ENCODE peak calls at places on chromosomes 13 and 19, in eight cellular contexts. One of them, this sample, is unnamed.

GRCh38 chr19:40143612-40144011 is 47.6 kb upstream of the MAP3K10 start:
- DNase-seq in left ventricle myocardium inferior: peak
- DNase-seq in activated CD4-positive, alpha-beta T cell treated with anti-CD3 and anti-CD28 coated beads, Interleukin-2, amount 10 ng/mL, durations not matched to agents 7 days and 5 days: peak
- DNase-seq in ELR: no peak
- DNase-seq in AG10803: peak
- DNase-seq in DMS79: no peak
- DNase-seq in stimulated activated naive CD8-positive, alpha-beta T cell treated with anti-CD3 and anti-CD28 coated beads, Interleukin-15, Interleukin-2, amounts not matched to agents 100 U/mL and 50 U/mL, for 24 hours: peak
- DNase-seq in astrocyte of the cerebellum: no peak
- DNase-seq in this sample: peak

GRCh38 chr13:102704238-102704750 is 9.4 kb upstream of the METTL21C start:
- DNase-seq in left ventricle myocardium inferior: no peak
- DNase-seq in activated CD4-positive, alpha-beta T cell treated with anti-CD3 and anti-CD28 coated beads, Interleukin-2, amount 10 ng/mL, durations not matched to agents 7 days and 5 days: no peak
- DNase-seq in ELR: no peak
- DNase-seq in AG10803: no peak
- DNase-seq in DMS79: no peak
- DNase-seq in stimulated activated naive CD8-positive, alpha-beta T cell treated with anti-CD3 and anti-CD28 coated beads, Interleukin-15, Interleukin-2, amounts not matched to agents 100 U/mL and 50 U/mL, for 24 hours: no peak
- DNase-seq in astrocyte of the cerebellum: no peak
- DNase-seq in this sample: no peak

GRCh38 chr19:6060600-6061391 is 49.5 kb downstream of the RFX2 start:
- DNase-seq in left ventricle myocardium inferior: no peak
- DNase-seq in activated CD4-positive, alpha-beta T cell treated with anti-CD3 and anti-CD28 coated beads, Interleukin-2, amount 10 ng/mL, durations not matched to agents 7 days and 5 days: no peak
- DNase-seq in ELR: peak
- DNase-seq in AG10803: peak
- DNase-seq in DMS79: no peak
- DNase-seq in stimulated activated naive CD8-positive, alpha-beta T cell treated with anti-CD3 and anti-CD28 coated beads, Interleukin-15, Interleukin-2, amounts not matched to agents 100 U/mL and 50 U/mL, for 24 hours: peak
- DNase-seq in astrocyte of the cerebellum: no peak
- DNase-seq in this sample: no peak

GRCh38 chr13:35621989-35622388 is 145.5 kb upstream of the MAB21L1 start:
- DNase-seq in left ventricle myocardium inferior: no peak
- DNase-seq in activated CD4-positive, alpha-beta T cell treated with anti-CD3 and anti-CD28 coated beads, Interleukin-2, amount 10 ng/mL, durations not matched to agents 7 days and 5 days: no peak
- DNase-seq in ELR: peak
- DNase-seq in AG10803: peak
- DNase-seq in DMS79: no peak
- DNase-seq in stimulated activated naive CD8-positive, alpha-beta T cell treated with anti-CD3 and anti-CD28 coated beads, Interleukin-15, Interleukin-2, amounts not matched to agents 100 U/mL and 50 U/mL, for 24 hours: no peak
- DNase-seq in astrocyte of the cerebellum: no peak
- DNase-seq in this sample: no peak

GRCh38 chr13:99506632-99507031 is 5.4 kb downstream of the TM9SF2 start:
- DNase-seq in left ventricle myocardium inferior: no peak
- DNase-seq in activated CD4-positive, alpha-beta T cell treated with anti-CD3 and anti-CD28 coated beads, Interleukin-2, amount 10 ng/mL, durations not matched to agents 7 days and 5 days: no peak
- DNase-seq in ELR: no peak
- DNase-seq in AG10803: no peak
- DNase-seq in DMS79: no peak
- DNase-seq in stimulated activated naive CD8-positive, alpha-beta T cell treated with anti-CD3 and anti-CD28 coated beads, Interleukin-15, Interleukin-2, amounts not matched to agents 100 U/mL and 50 U/mL, for 24 hours: no peak
- DNase-seq in astrocyte of the cerebellum: no peak
- DNase-seq in this sample: no peak

GRCh38 chr13:77507931-77508776 is 27.4 kb upstream of the SCEL start:
- DNase-seq in left ventricle myocardium inferior: no peak
- DNase-seq in activated CD4-positive, alpha-beta T cell treated with anti-CD3 and anti-CD28 coated beads, Interleukin-2, amount 10 ng/mL, durations not matched to agents 7 days and 5 days: no peak
- DNase-seq in ELR: peak
- DNase-seq in AG10803: peak
- DNase-seq in DMS79: no peak
- DNase-seq in stimulated activated naive CD8-positive, alpha-beta T cell treated with anti-CD3 and anti-CD28 coated beads, Interleukin-15, Interleukin-2, amounts not matched to agents 100 U/mL and 50 U/mL, for 24 hours: no peak
- DNase-seq in astrocyte of the cerebellum: peak
- DNase-seq in this sample: no peak

GRCh38 chr13:99606322-99607089 is 105.2 kb downstream of the TM9SF2 start:
- DNase-seq in left ventricle myocardium inferior: peak
- DNase-seq in activated CD4-positive, alpha-beta T cell treated with anti-CD3 and anti-CD28 coated beads, Interleukin-2, amount 10 ng/mL, durations not matched to agents 7 days and 5 days: peak
- DNase-seq in ELR: peak
- DNase-seq in AG10803: peak
- DNase-seq in DMS79: peak
- DNase-seq in stimulated activated naive CD8-positive, alpha-beta T cell treated with anti-CD3 and anti-CD28 coated beads, Interleukin-15, Interleukin-2, amounts not matched to agents 100 U/mL and 50 U/mL, for 24 hours: peak
- DNase-seq in astrocyte of the cerebellum: peak
- DNase-seq in this sample: peak

GRCh38 chr13:73466561-73466960 is 407.8 kb downstream of the KLF5 start:
- DNase-seq in left ventricle myocardium inferior: no peak
- DNase-seq in activated CD4-positive, alpha-beta T cell treated with anti-CD3 and anti-CD28 coated beads, Interleukin-2, amount 10 ng/mL, durations not matched to agents 7 days and 5 days: no peak
- DNase-seq in ELR: peak
- DNase-seq in AG10803: no peak
- DNase-seq in DMS79: no peak
- DNase-seq in stimulated activated naive CD8-positive, alpha-beta T cell treated with anti-CD3 and anti-CD28 coated beads, Interleukin-15, Interleukin-2, amounts not matched to agents 100 U/mL and 50 U/mL, for 24 hours: no peak
- DNase-seq in astrocyte of the cerebellum: no peak
- DNase-seq in this sample: no peak

GRCh38 chr13:21762512-21762911 is 91.6 kb downstream of the FGF9 start:
- DNase-seq in left ventricle myocardium inferior: no peak
- DNase-seq in activated CD4-positive, alpha-beta T cell treated with anti-CD3 and anti-CD28 coated beads, Interleukin-2, amount 10 ng/mL, durations not matched to agents 7 days and 5 days: no peak
- DNase-seq in ELR: no peak
- DNase-seq in AG10803: no peak
- DNase-seq in DMS79: no peak
- DNase-seq in stimulated activated naive CD8-positive, alpha-beta T cell treated with anti-CD3 and anti-CD28 coated beads, Interleukin-15, Interleukin-2, amounts not matched to agents 100 U/mL and 50 U/mL, for 24 hours: no peak
- DNase-seq in astrocyte of the cerebellum: no peak
- DNase-seq in this sample: no peak

GRCh38 chr19:366951-367350 is 22.4 kb upstream of the MIER2 start:
- DNase-seq in left ventricle myocardium inferior: no peak
- DNase-seq in activated CD4-positive, alpha-beta T cell treated with anti-CD3 and anti-CD28 coated beads, Interleukin-2, amount 10 ng/mL, durations not matched to agents 7 days and 5 days: peak
- DNase-seq in ELR: no peak
- DNase-seq in AG10803: no peak
- DNase-seq in DMS79: no peak
- DNase-seq in stimulated activated naive CD8-positive, alpha-beta T cell treated with anti-CD3 and anti-CD28 coated beads, Interleukin-15, Interleukin-2, amounts not matched to agents 100 U/mL and 50 U/mL, for 24 hours: no peak
- DNase-seq in astrocyte of the cerebellum: no peak
- DNase-seq in this sample: no peak

GRCh38 chr19:41804327-41804726 is 7.9 kb downstream of the CEACAM3 start:
- DNase-seq in left ventricle myocardium inferior: no peak
- DNase-seq in activated CD4-positive, alpha-beta T cell treated with anti-CD3 and anti-CD28 coated beads, Interleukin-2, amount 10 ng/mL, durations not matched to agents 7 days and 5 days: no peak
- DNase-seq in ELR: no peak
- DNase-seq in AG10803: no peak
- DNase-seq in DMS79: no peak
- DNase-seq in stimulated activated naive CD8-positive, alpha-beta T cell treated with anti-CD3 and anti-CD28 coated beads, Interleukin-15, Interleukin-2, amounts not matched to agents 100 U/mL and 50 U/mL, for 24 hours: no peak
- DNase-seq in astrocyte of the cerebellum: no peak
- DNase-seq in this sample: no peak

GRCh38 chr19:10685210-10685609 is 16.0 kb upstream of the QTRT1 start:
- DNase-seq in left ventricle myocardium inferior: no peak
- DNase-seq in activated CD4-positive, alpha-beta T cell treated with anti-CD3 and anti-CD28 coated beads, Interleukin-2, amount 10 ng/mL, durations not matched to agents 7 days and 5 days: no peak
- DNase-seq in ELR: no peak
- DNase-seq in AG10803: no peak
- DNase-seq in DMS79: no peak
- DNase-seq in stimulated activated naive CD8-positive, alpha-beta T cell treated with anti-CD3 and anti-CD28 coated beads, Interleukin-15, Interleukin-2, amounts not matched to agents 100 U/mL and 50 U/mL, for 24 hours: no peak
- DNase-seq in astrocyte of the cerebellum: no peak
- DNase-seq in this sample: no peak

GRCh38 chr19:16141043-16141442 is 2.4 kb upstream of the HSH2D start:
- DNase-seq in left ventricle myocardium inferior: no peak
- DNase-seq in activated CD4-positive, alpha-beta T cell treated with anti-CD3 and anti-CD28 coated beads, Interleukin-2, amount 10 ng/mL, durations not matched to agents 7 days and 5 days: no peak
- DNase-seq in ELR: no peak
- DNase-seq in AG10803: no peak
- DNase-seq in DMS79: no peak
- DNase-seq in stimulated activated naive CD8-positive, alpha-beta T cell treated with anti-CD3 and anti-CD28 coated beads, Interleukin-15, Interleukin-2, amounts not matched to agents 100 U/mL and 50 U/mL, for 24 hours: peak
- DNase-seq in astrocyte of the cerebellum: no peak
- DNase-seq in this sample: no peak

GRCh38 chr13:19561585-19561984 is 253 bp upstream of the TPTE2 start:
- DNase-seq in left ventricle myocardium inferior: no peak
- DNase-seq in activated CD4-positive, alpha-beta T cell treated with anti-CD3 and anti-CD28 coated beads, Interleukin-2, amount 10 ng/mL, durations not matched to agents 7 days and 5 days: no peak
- DNase-seq in ELR: no peak
- DNase-seq in AG10803: no peak
- DNase-seq in DMS79: no peak
- DNase-seq in stimulated activated naive CD8-positive, alpha-beta T cell treated with anti-CD3 and anti-CD28 coated beads, Interleukin-15, Interleukin-2, amounts not matched to agents 100 U/mL and 50 U/mL, for 24 hours: no peak
- DNase-seq in astrocyte of the cerebellum: no peak
- DNase-seq in this sample: no peak

This sample was measured in GM23338.